ENCODE peak calls at places on chromosome 13, in seven cellular contexts. E, U, W, Y, I, B and F are unnamed samples.
A peak's percentile ranks its signal among the peaks of the same experiment; 100 is the strongest.

GRCh38 chr13:97141564-97142005 is 80.5 kb upstream of the MBNL2 start:
- DNase-seq in B (no peak), I (peak; percentile 88), Y (peak; percentile 20), W (peak; percentile 28), U (peak; percentile 72), E (peak; percentile 75), F (no peak)

GRCh38 chr13:44726777-44727176 is 150.6 kb upstream of the TSC22D1 start:
- DNase-seq in B (no peak), E (no peak), W (no peak), Y (no peak), U (no peak), I (no peak), F (no peak)

GRCh38 chr13:32417995-32418394 is 9.9 kb downstream of the N4BP2L1 start:
- DNase-seq in I (no peak), B (no peak), W (no peak), U (no peak), Y (no peak), E (no peak), F (no peak)

GRCh38 chr13:76884167-76884566 is 2.0 kb downstream of the KCTD12 start:
- DNase-seq in Y (peak; percentile 73), U (peak; percentile 78), I (peak; percentile 17), W (peak; percentile 50), E (no peak), B (no peak), F (peak; percentile 81)

GRCh38 chr13:98215508-98215907 is 38.4 kb upstream of the RNF113B start:
- DNase-seq in I (no peak), Y (no peak), B (no peak), W (no peak), U (no peak), E (no peak), F (no peak)

GRCh38 chr13:52345048-52345447 is 60.9 kb downstream of the THSD1 start:
- DNase-seq in I (no peak), U (no peak), Y (no peak), E (no peak), B (no peak), W (no peak), F (no peak)

GRCh38 chr13:31965361-31966066 is 66.1 kb upstream of the FRY start:
- DNase-seq in W (no peak), U (no peak), B (no peak), Y (no peak), E (no peak), I (no peak), F (no peak)

GRCh38 chr13:97574926-97575325 is 141.0 kb downstream of the RAP2A start:
- DNase-seq in Y (peak; percentile 43), E (peak; percentile 31), I (peak; percentile 26), B (no peak), U (peak; percentile 72), W (no peak), F (no peak)

GRCh38 chr13:23956106-23956505 is 58.8 kb upstream of the C1QTNF9B start:
- DNase-seq in W (no peak), U (no peak), I (peak; percentile 65), B (no peak), E (no peak), Y (no peak), F (no peak)

GRCh38 chr13:109954441-109954840 is 168.1 kb upstream of the IRS2 start:
- DNase-seq in I (no peak), W (no peak), E (no peak), B (no peak), U (no peak), Y (no peak), F (no peak)

GRCh38 chr13:74118328-74118727 is 15.9 kb downstream of the KLF12 start:
- DNase-seq in E (no peak), Y (no peak), W (no peak), U (no peak), B (no peak), I (no peak), F (no peak)

GRCh38 chr13:24184265-24184841 is 23.8 kb downstream of the SPATA13 start:
- DNase-seq in E (no peak), Y (no peak), B (no peak), U (no peak), W (no peak), I (no peak), F (no peak)

GRCh38 chr13:26658491-26658890 is 101.0 kb downstream of the WASF3 start:
- DNase-seq in B (no peak), Y (peak; percentile 15), U (no peak), I (no peak), E (no peak), W (no peak), F (no peak)

GRCh38 chr13:112443191-112444000 is 67.2 kb downstream of the SPACA7 start:
- DNase-seq in Y (peak; percentile 41), W (no peak), E (no peak), U (peak; percentile 66), B (no peak), I (no peak), F (peak; percentile 57)
- TF ChIP-seq CTCF in Y (peak; percentile 34), W (no peak), E (no peak), U (peak; percentile 50), B (no peak), I (no peak), F (no peak)

DNA sequence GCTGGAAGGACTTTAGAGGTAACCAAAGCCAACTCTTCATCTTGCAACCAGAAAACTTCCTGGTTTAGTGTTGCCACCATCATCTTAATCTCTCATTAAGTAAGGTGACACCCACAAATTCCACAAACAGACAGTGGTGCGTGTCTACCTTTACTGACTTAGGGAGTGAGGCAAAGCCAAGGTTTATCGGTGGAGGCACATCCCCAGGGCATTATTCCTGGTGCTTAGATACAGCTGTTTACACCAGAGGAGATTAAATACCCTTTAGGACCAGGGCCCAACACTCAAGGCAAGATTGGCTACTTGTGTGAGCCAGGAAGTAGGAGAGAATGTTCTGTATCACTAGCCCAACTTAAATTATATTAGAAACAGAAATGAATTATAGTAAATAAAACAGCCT is 9.5 kb downstream of the STOML3 start:
- DNase-seq in Y (no peak), E (no peak), W (no peak), U (no peak), I (no peak), B (no peak), F (no peak)
- H3K27ac ChIP-seq in Y (no peak overlapping the region), E (no peak overlapping the region), W (no peak overlapping the region), U (no peak overlapping the region), I (no peak overlapping the region), B (no peak overlapping the region), F (no peak overlapping the region)

DNA sequence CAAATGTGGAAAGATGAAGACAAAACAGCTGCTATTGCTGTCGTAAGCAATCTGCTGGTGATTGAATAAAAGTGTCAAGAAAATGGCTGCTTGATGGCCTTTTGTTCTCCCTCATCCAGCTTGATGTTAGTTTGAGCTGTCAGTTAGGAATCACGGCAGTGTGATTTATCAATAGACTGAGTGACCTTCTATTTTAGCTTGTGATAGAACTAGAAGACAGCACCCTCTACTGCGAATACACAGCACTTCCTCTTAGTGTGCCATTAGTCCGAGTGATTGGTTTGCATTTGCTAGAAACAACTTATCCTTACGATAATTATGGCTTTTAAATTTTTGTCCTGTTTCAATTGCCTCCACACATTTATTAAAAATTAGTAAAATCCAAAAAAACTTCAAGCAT is 76.2 kb downstream of the MZT1 start:
- DNase-seq in U (no peak), E (peak; percentile 10), Y (peak; percentile 37), I (no peak), B (no peak), W (no peak), F (no peak)
- TF ChIP-seq CTCF in U (peak; percentile 65), E (peak; percentile 50), Y (no peak), I (no peak), B (no peak), W (no peak), F (no peak)

GRCh38 chr13:67230774-67231480 is 791 bp upstream of the PCDH9 start:
- DNase-seq in E (peak; percentile 49), U (peak; percentile 61), Y (peak; percentile 88), I (peak; percentile 39), B (peak; percentile 58), W (peak; percentile 32), F (peak; percentile 87)

GRCh38 chr13:67228909-67229308 is 1.2 kb downstream of the PCDH9 start:
- DNase-seq in B (no peak), E (no peak), W (no peak), U (no peak), I (no peak), Y (no peak), F (no peak)

GRCh38 chr13:67228031-67228430 is 2.1 kb downstream of the PCDH9 start:
- DNase-seq in B (no peak), I (no peak), E (no peak), U (no peak), W (no peak), Y (no peak), F (no peak)

GRCh38 chr13:67230243-67230773 is at the start of gene PCDH9:
- DNase-seq in B (peak; percentile 85), U (peak; percentile 97), W (peak; percentile 91), E (peak; percentile 95), Y (peak; percentile 96), I (peak; percentile 87), F (peak; percentile 95)

DNA sequence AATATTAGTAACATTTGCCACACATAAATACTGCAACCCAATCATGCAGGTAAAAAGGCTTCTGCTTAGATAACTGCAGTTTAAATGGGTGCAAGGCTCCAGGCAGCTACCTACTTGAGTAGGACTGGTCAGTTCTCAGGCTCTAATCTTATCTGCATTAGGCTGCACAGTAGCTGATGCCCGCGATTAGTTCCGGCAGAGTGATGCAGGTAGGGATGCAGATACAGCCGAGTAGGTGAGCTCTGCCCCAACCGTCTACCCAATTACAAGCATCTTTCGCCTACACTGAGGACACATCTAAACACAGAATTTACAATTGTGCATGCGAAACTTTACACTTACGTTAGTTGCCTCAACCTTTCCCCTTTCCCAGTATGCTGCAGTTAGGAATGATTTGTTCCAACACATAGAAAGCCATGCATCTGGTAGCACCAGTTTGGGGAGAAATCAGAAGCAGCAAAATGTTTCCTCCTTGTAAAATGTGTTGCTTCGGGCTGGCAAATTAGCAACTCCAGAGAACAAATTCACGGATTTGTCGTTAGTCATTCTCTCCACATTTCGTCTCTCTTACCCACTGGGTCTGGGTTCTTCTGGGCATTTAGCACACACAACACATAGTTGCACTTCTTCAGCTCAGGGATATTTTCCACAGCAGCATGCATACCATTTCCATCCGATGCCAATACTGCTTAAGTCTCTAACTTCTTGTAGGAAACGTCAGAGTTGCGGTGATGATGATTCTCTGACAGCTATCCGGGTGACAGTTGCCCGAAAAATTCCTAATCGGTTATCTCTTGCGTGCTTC is 496 bp downstream of the PCDH9 start:
- DNase-seq in B (no peak), Y (peak; percentile 5), E (no peak), U (no peak), I (no peak), W (no peak), F (no peak)
- H3K27ac ChIP-seq in B (peak overlapping the region; percentile 17), Y (no peak overlapping the region), E (peak overlapping the region; percentile 27), U (no peak overlapping the region), I (peak overlapping the region; percentile 86), W (peak overlapping the region; percentile 45), F (peak overlapping the region; percentile 82)

GRCh38 chr13:42906257-42906656 is 85.8 kb downstream of the EPSTI1 start:
- DNase-seq in W (no peak), B (no peak), E (no peak), Y (no peak), I (no peak), U (no peak), F (no peak)
- TF ChIP-seq CTCF in W (no peak), B (no peak), E (no peak), Y (no peak), I (no peak), U (no peak), F (no peak)